ENCODE peak calls at places on chromosomes 1 and 21, in four cellular contexts. M, X, P and E are unnamed samples.

GRCh38 chr1:16167331-16168143 is 11.7 kb upstream of the EPHA2 start:
- DNase-seq in M (no peak), X (peak; percentile 91), P (peak; percentile 85), E (no peak)

GRCh38 chr1:214532070-214532469 is 19.3 kb downstream of the PTPN14 start:
- DNase-seq in M (no peak), X (no peak), P (no peak), E (no peak)

GRCh38 chr1:227938911-227939790 is 8.6 kb downstream of the WNT9A start:
- DNase-seq in M (no peak), X (peak; percentile 42), P (no peak), E (no peak)

GRCh38 chr1:6621429-6622391 is 3.0 kb upstream of the THAP3 start:
- DNase-seq in M (no peak), X (no peak), P (no peak), E (no peak)

GRCh38 chr1:9100471-9101043 is 28.3 kb downstream of the GPR157 start:
- DNase-seq in M (no peak), X (no peak), P (no peak), E (peak; percentile 82)

GRCh38 chr1:3928622-3929021 is 28.6 kb upstream of the C1orf174 start:
- DNase-seq in M (no peak), X (no peak), P (no peak), E (no peak)

GRCh38 chr1:91997607-91998195 is 32.1 kb upstream of the EPHX4 start:
- DNase-seq in M (peak; percentile 1), X (no peak), P (peak; percentile 43), E (peak; percentile 35)

GRCh38 chr1:214476958-214477870 is 74.2 kb downstream of the PTPN14 start:
- DNase-seq in M (no peak), X (no peak), P (no peak), E (no peak)

GRCh38 chr21:31993826-31994791 is 121.3 kb downstream of the HUNK start:
- DNase-seq in M (no peak), X (no peak), P (no peak), E (no peak)

GRCh38 chr1:108063703-108064102 is 98.7 kb upstream of the VAV3 start:
- DNase-seq in M (no peak), X (no peak), P (no peak), E (no peak)

GRCh38 chr21:33308586-33309490 is 15.9 kb upstream of the IFNAR1 start:
- DNase-seq in M (peak; percentile 98), X (peak; percentile 33), P (peak; percentile 51), E (no peak)

GRCh38 chr21:46322351-46323226 is 1.1 kb downstream of the C21orf58 start:
- DNase-seq in M (no peak), X (peak; percentile 45), P (peak; percentile 57), E (no peak)

GRCh38 chr1:94395748-94396309 is 22.4 kb upstream of the ABCD3 start:
- DNase-seq in M (no peak), X (no peak), P (no peak), E (peak; percentile 28)

GRCh38 chr1:76179297-76179696 is 104.8 kb downstream of the ST6GALNAC3 start:
- DNase-seq in M (no peak), X (no peak), P (no peak), E (no peak)

GRCh38 chr1:243582321-243582720 is 267.7 kb downstream of the AKT3 start:
- DNase-seq in M (no peak), X (no peak), P (no peak), E (no peak)

GRCh38 chr1:177561436-177561835 is 390.7 kb downstream of the BRINP2 start:
- DNase-seq in M (peak; percentile 24), X (no peak), P (no peak), E (no peak)

GRCh38 chr21:46052703-46053651 is 44.9 kb upstream of the COL6A2 start:
- DNase-seq in M (no peak), X (no peak), P (no peak), E (no peak)

GRCh38 chr1:106755682-106756406 is 300.6 kb upstream of the PRMT6 start:
- DNase-seq in M (no peak), X (no peak), P (no peak), E (no peak)

GRCh38 chr1:30533796-30534550 is 189.4 kb downstream of the MATN1 start:
- DNase-seq in M (no peak), X (no peak), P (no peak), E (no peak)

GRCh38 chr1:1528639-1529267 is 11.7 kb downstream of the TMEM240 start:
- DNase-seq in M (no peak), X (no peak), P (no peak), E (no peak)

GRCh38 chr1:30571380-30571779 is 152.0 kb downstream of the MATN1 start:
- DNase-seq in M (no peak), X (no peak), P (no peak), E (no peak)

GRCh38 chr1:5748286-5749225 is 243.7 kb downstream of the NPHP4 start:
- DNase-seq in M (no peak), X (peak; percentile 44), P (no peak), E (no peak)

GRCh38 chr1:89271616-89272015 is 1.0 kb downstream of the GBP5 start:
- DNase-seq in M (no peak), X (no peak), P (no peak), E (no peak)

GRCh38 chr1:30572192-30572591 is 151.2 kb downstream of the MATN1 start:
- DNase-seq in M (no peak), X (no peak), P (no peak), E (no peak)

GRCh38 chr1:6287029-6287428 is 26.1 kb upstream of the GPR153 start:
- DNase-seq in M (no peak), X (no peak), P (no peak), E (no peak)

GRCh38 chr1:116367256-116367949 is 5.6 kb upstream of the ATP1A1 start:
- DNase-seq in M (no peak), X (no peak), P (no peak), E (no peak)

GRCh38 chr1:22930235-22930912 is 42.3 kb downstream of the LACTBL1 start:
- DNase-seq in M (no peak), X (peak; percentile 95), P (peak; percentile 75), E (peak; percentile 29)

GRCh38 chr21:25717491-25718139 is 17.1 kb downstream of the ATP5PF start:
- DNase-seq in M (no peak), X (no peak), P (peak; percentile 77), E (no peak)

GRCh38 chr1:41462680-41463004 is 21.8 kb downstream of the EDN2 start:
- DNase-seq in M (no peak), X (no peak), P (no peak), E (no peak)

GRCh38 chr21:40967771-40968170 is 120.8 kb upstream of the DSCAM start:
- DNase-seq in M (no peak), X (no peak), P (no peak), E (no peak)

GRCh38 chr1:207908112-207908734 is 2.7 kb downstream of the CD34 start:
- DNase-seq in M (no peak), X (no peak), P (peak; percentile 57), E (no peak)

GRCh38 chr1:110650623-110651022 is 24.1 kb downstream of the KCNA3 start:
- DNase-seq in M (no peak), X (no peak), P (no peak), E (no peak)

DNA sequence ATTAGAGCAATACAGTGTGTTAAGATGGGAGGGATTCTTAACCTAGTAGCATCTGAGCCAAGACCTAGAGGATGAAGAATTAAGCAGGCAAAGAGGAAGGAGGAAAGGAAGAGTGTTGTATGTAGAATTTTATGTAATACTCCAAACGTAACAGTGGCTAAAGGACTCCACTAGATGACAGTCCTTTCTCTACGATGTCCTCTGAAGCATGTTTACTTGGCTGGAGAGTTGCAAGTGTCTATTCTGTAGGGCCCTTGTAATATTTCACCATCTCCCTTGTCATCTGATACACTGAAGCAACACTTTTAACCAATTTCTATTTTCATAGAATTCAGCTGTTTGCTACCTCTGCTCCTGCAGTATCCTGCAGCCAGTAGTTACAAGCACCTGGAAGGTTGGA is 2.2 kb upstream of the YBX1 start:
- DNase-seq in M (no peak), X (no peak), P (no peak), E (no peak)
- H3K4me3 ChIP-seq in M (peak overlapping the region; percentile 78), X (peak overlapping the region; percentile 83), P (peak overlapping the region; percentile 77), E (no peak overlapping the region)

GRCh38 chr1:61393575-61393974 is 311.2 kb downstream of the NFIA start:
- DNase-seq in M (no peak), X (no peak), P (peak; percentile 21), E (no peak)

GRCh38 chr1:61389926-61390845 is 307.8 kb downstream of the NFIA start:
- DNase-seq in M (no peak), X (no peak), P (no peak), E (no peak)

GRCh38 chr1:61392417-61393242 is 310.3 kb downstream of the NFIA start:
- DNase-seq in M (no peak), X (no peak), P (peak; percentile 82), E (no peak)

GRCh38 chr1:61389194-61389925 is 307.0 kb downstream of the NFIA start:
- DNase-seq in M (no peak), X (no peak), P (no peak), E (no peak)

DNA sequence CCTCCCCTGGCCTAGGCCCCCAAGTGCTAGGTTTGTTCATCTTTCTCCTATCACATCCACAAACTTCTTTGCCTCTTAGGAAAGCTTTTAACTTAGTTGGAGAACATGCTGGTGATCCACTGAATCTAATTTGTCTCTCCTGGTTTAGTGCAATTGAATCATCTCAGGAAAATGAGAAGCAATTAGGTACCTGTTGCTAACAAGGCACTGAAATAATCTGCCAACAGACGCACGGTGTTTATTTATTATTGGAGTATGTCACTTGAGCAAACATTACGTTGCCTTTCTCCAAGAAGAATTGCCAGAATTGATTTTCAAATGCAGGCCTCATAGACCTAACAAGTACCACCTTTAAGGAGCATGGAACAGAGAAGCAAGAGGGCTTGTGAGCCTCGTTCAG is 309.4 kb downstream of the NFIA start:
- DNase-seq in M (no peak), X (no peak), P (no peak), E (no peak)
- TF ChIP-seq BRCA1 in M (no peak), X (no peak), P (no peak), E (no peak)

GRCh38 chr21:44819283-44820243 is 1.7 kb upstream of the SUMO3 start:
- DNase-seq in M (no peak), X (no peak), P (no peak), E (no peak)

GRCh38 chr21:44818636-44819011 is 762 bp upstream of the SUMO3 start:
- DNase-seq in M (no peak), X (no peak), P (no peak), E (no peak)

GRCh38 chr21:44822484-44823178 is 4.8 kb upstream of the SUMO3 start:
- DNase-seq in M (no peak), X (no peak), P (peak; percentile 42), E (no peak)

GRCh38 chr21:44820851-44821250 is 3.0 kb upstream of the SUMO3 start:
- DNase-seq in M (no peak), X (no peak), P (no peak), E (no peak)

GRCh38 chr21:44823179-44823654 is 5.4 kb upstream of the SUMO3 start:
- DNase-seq in M (no peak), X (no peak), P (no peak), E (no peak)
- H3K4me3 ChIP-seq in M (no peak overlapping the region), X (no peak overlapping the region), P (no peak overlapping the region), E (no peak overlapping the region)

DNA sequence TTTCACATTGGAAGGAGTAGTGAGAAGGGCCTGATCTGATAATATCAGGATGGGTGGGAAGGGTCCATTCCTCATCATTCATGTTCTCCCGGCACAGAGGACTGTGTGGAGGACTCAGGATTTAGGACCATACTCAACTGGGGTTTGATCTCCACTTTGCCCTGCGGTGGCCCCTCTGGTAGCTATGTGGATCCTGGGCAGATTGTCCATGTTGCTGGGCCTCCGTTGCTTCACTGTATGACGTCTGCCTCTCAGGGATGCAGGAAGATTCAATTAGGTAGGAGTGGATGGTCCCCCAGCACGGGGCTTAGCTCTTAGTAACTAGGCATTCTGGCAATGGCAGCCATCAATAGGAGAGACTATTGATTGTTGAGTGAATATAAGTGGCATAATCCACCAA is 2.3 kb downstream of the ETS2 start:
- DNase-seq in M (no peak), X (no peak), P (no peak), E (no peak)
- TF ChIP-seq BRCA1 in M (no peak), X (no peak), P (no peak), E (no peak)